ENCODE peak calls at places on chromosomes 3 and 15, in four cellular contexts. T, L, Q and C are unnamed samples.

GRCh38 chr3:124597273-124597672 is 133.0 kb upstream of the UMPS start:
- DNase-seq in T (no peak), L (no peak), Q (no peak), C (no peak)

GRCh38 chr15:92884813-92885461 is 15.2 kb upstream of the CHD2 start:
- DNase-seq in T (no peak), L (peak), Q (peak), C (no peak)

GRCh38 chr3:143334231-143334630 is 214.7 kb downstream of the CHST2 start:
- DNase-seq in T (no peak), L (peak), Q (peak), C (no peak)

GRCh38 chr15:44713006-44713966 is 2.0 kb downstream of the B2M start:
- DNase-seq in T (no peak), L (peak), Q (peak), C (no peak)

GRCh38 chr3:129481783-129482332 is 41.8 kb downstream of the IFT122 start:
- DNase-seq in T (peak), L (peak), Q (no peak), C (peak)

GRCh38 chr3:13513051-13513912 is 33.2 kb downstream of the HDAC11 start:
- DNase-seq in T (no peak), L (no peak), Q (no peak), C (no peak)

GRCh38 chr3:143510601-143511000 is 337.7 kb downstream of the SLC9A9 start:
- DNase-seq in T (no peak), L (peak), Q (no peak), C (no peak)

GRCh38 chr15:84947947-84948830 is 33.5 kb upstream of the PDE8A start:
- DNase-seq in T (peak), L (peak), Q (peak), C (peak)

GRCh38 chr3:137194301-137194700 is 236.5 kb downstream of the IL20RB start:
- DNase-seq in T (no peak), L (no peak), Q (no peak), C (no peak)

GRCh38 chr15:31034152-31034551 is 42.7 kb upstream of the MTMR10 start:
- DNase-seq in T (no peak), L (no peak), Q (no peak), C (no peak)

GRCh38 chr3:3119393-3119851 is 7.3 kb upstream of the TRNT1 start:
- DNase-seq in T (no peak), L (no peak), Q (no peak), C (no peak)

GRCh38 chr3:172276103-172276502 is 172.2 kb downstream of the GHSR start:
- DNase-seq in T (no peak), L (no peak), Q (no peak), C (no peak)

GRCh38 chr15:58135511-58136174 is 2.5 kb upstream of the AQP9 start:
- DNase-seq in T (no peak), L (no peak), Q (no peak), C (no peak)

GRCh38 chr3:134850761-134851160 is 55.7 kb downstream of the EPHB1 start:
- DNase-seq in T (no peak), L (no peak), Q (no peak), C (peak)

GRCh38 chr15:48317221-48317620 is 14.0 kb upstream of the DUT start:
- DNase-seq in T (no peak), L (no peak), Q (no peak), C (no peak)

GRCh38 chr3:155497930-155498647 is 204.6 kb upstream of the STRIT1 start:
- DNase-seq in T (no peak), L (peak), Q (peak), C (no peak)